ENCODE peak calls at places on chromosomes 12 and 14, in seven cellular contexts. One of them, this sample, is unnamed.

GRCh38 chr12:46354799-46355194 is 17.8 kb downstream of the SLC38A2 start:
- DNase-seq in activated T-cell treated with anti-CD3 and anti-CD28 coated beads for 1 hour: no peak
- DNase-seq in non-pigmented ciliary epithelial cell: no peak
- DNase-seq in erythroblast: no peak
- DNase-seq in HCT116: no peak
- DNase-seq in PC-9: no peak
- DNase-seq in A172: no peak
- DNase-seq in this sample: no peak

GRCh38 chr12:42679402-42679801 is 89.9 kb upstream of the PRICKLE1 start:
- DNase-seq in PC-9: no peak
- DNase-seq in HCT116: no peak
- DNase-seq in activated T-cell treated with anti-CD3 and anti-CD28 coated beads for 1 hour: no peak
- DNase-seq in A172: peak; percentile 61
- DNase-seq in erythroblast: no peak
- DNase-seq in non-pigmented ciliary epithelial cell: peak; percentile 31
- DNase-seq in this sample: no peak

GRCh38 chr14:50954811-50955372 is 10.6 kb upstream of the PYGL start:
- DNase-seq in non-pigmented ciliary epithelial cell: peak; percentile 52
- DNase-seq in A172: peak; percentile 50
- DNase-seq in activated T-cell treated with anti-CD3 and anti-CD28 coated beads for 1 hour: no peak
- DNase-seq in PC-9: peak; percentile 12
- DNase-seq in erythroblast: peak; percentile 51
- DNase-seq in HCT116: peak; percentile 23
- DNase-seq in this sample: no peak

GRCh38 chr12:52585951-52586350 is 12.3 kb upstream of the KRT74 start:
- DNase-seq in activated T-cell treated with anti-CD3 and anti-CD28 coated beads for 1 hour: peak; percentile 40
- DNase-seq in non-pigmented ciliary epithelial cell: no peak
- DNase-seq in erythroblast: peak; percentile 24
- DNase-seq in PC-9: no peak
- DNase-seq in HCT116: no peak
- DNase-seq in A172: no peak
- DNase-seq in this sample: no peak

GRCh38 chr14:63343878-63344277 is 25.1 kb upstream of the GPHB5 start:
- DNase-seq in A172: no peak
- DNase-seq in activated T-cell treated with anti-CD3 and anti-CD28 coated beads for 1 hour: no peak
- DNase-seq in PC-9: no peak
- DNase-seq in erythroblast: no peak
- DNase-seq in HCT116: no peak
- DNase-seq in non-pigmented ciliary epithelial cell: peak; percentile 10
- DNase-seq in this sample: no peak

GRCh38 chr12:81627336-81628189 is 131.6 kb downstream of the PPFIA2 start:
- DNase-seq in PC-9: peak; percentile 2
- DNase-seq in activated T-cell treated with anti-CD3 and anti-CD28 coated beads for 1 hour: no peak
- DNase-seq in HCT116: peak; percentile 52
- DNase-seq in erythroblast: peak; percentile 30
- DNase-seq in A172: peak; percentile 50
- DNase-seq in non-pigmented ciliary epithelial cell: peak; percentile 20
- DNase-seq in this sample: peak; percentile 36

GRCh38 chr12:96197503-96198272 is 3.5 kb downstream of the ELK3 start:
- DNase-seq in non-pigmented ciliary epithelial cell: peak; percentile 87
- DNase-seq in PC-9: no peak
- DNase-seq in erythroblast: no peak
- DNase-seq in A172: peak; percentile 88
- DNase-seq in activated T-cell treated with anti-CD3 and anti-CD28 coated beads for 1 hour: no peak
- DNase-seq in HCT116: peak; percentile 82
- DNase-seq in this sample: no peak

GRCh38 chr14:55607386-55607785 is 27.4 kb downstream of the KTN1 start:
- DNase-seq in HCT116: no peak
- DNase-seq in erythroblast: no peak
- DNase-seq in PC-9: no peak
- DNase-seq in non-pigmented ciliary epithelial cell: no peak
- DNase-seq in activated T-cell treated with anti-CD3 and anti-CD28 coated beads for 1 hour: no peak
- DNase-seq in A172: no peak
- DNase-seq in this sample: no peak

GRCh38 chr12:112836736-112837628 is 45.4 kb downstream of the RPH3A start:
- DNase-seq in activated T-cell treated with anti-CD3 and anti-CD28 coated beads for 1 hour: no peak
- DNase-seq in HCT116: no peak
- DNase-seq in non-pigmented ciliary epithelial cell: no peak
- DNase-seq in PC-9: no peak
- DNase-seq in A172: no peak
- DNase-seq in erythroblast: no peak
- DNase-seq in this sample: no peak

GRCh38 chr12:106132175-106133135 is 6.3 kb downstream of the NUAK1 start:
- DNase-seq in activated T-cell treated with anti-CD3 and anti-CD28 coated beads for 1 hour: no peak
- DNase-seq in non-pigmented ciliary epithelial cell: no peak
- DNase-seq in A172: no peak
- DNase-seq in HCT116: no peak
- DNase-seq in PC-9: no peak
- DNase-seq in erythroblast: no peak
- DNase-seq in this sample: no peak

GRCh38 chr14:76829650-76830421 is 3.6 kb downstream of the LRRC74A start:
- DNase-seq in HCT116: no peak
- DNase-seq in non-pigmented ciliary epithelial cell: no peak
- DNase-seq in activated T-cell treated with anti-CD3 and anti-CD28 coated beads for 1 hour: no peak
- DNase-seq in PC-9: no peak
- DNase-seq in A172: no peak
- DNase-seq in erythroblast: no peak
- DNase-seq in this sample: no peak

GRCh38 chr14:104801284-104802119 is 601 bp downstream of the ZBTB42 start:
- DNase-seq in PC-9: no peak
- DNase-seq in non-pigmented ciliary epithelial cell: no peak
- DNase-seq in erythroblast: no peak
- DNase-seq in activated T-cell treated with anti-CD3 and anti-CD28 coated beads for 1 hour: no peak
- DNase-seq in HCT116: no peak
- DNase-seq in A172: no peak
- DNase-seq in this sample: no peak

GRCh38 chr12:121711925-121712461 is 559 bp upstream of the TMEM120B start:
- DNase-seq in activated T-cell treated with anti-CD3 and anti-CD28 coated beads for 1 hour: no peak
- DNase-seq in A172: peak; percentile 22
- DNase-seq in non-pigmented ciliary epithelial cell: no peak
- DNase-seq in HCT116: no peak
- DNase-seq in PC-9: no peak
- DNase-seq in erythroblast: peak; percentile 88
- DNase-seq in this sample: no peak

GRCh38 chr12:25368542-25368941 is 117.8 kb upstream of the KRAS start:
- DNase-seq in HCT116: no peak
- DNase-seq in activated T-cell treated with anti-CD3 and anti-CD28 coated beads for 1 hour: no peak
- DNase-seq in erythroblast: no peak
- DNase-seq in non-pigmented ciliary epithelial cell: no peak
- DNase-seq in PC-9: no peak
- DNase-seq in A172: no peak
- DNase-seq in this sample: no peak

GRCh38 chr12:122886851-122887816 is 8.8 kb downstream of the VPS37B start:
- DNase-seq in HCT116: peak; percentile 81
- DNase-seq in A172: peak; percentile 83
- DNase-seq in activated T-cell treated with anti-CD3 and anti-CD28 coated beads for 1 hour: no peak
- DNase-seq in PC-9: peak; percentile 66
- DNase-seq in non-pigmented ciliary epithelial cell: no peak
- DNase-seq in erythroblast: peak; percentile 78
- DNase-seq in this sample: no peak

GRCh38 chr12:132711169-132711843 is 664 bp downstream of the PGAM5 start:
- DNase-seq in non-pigmented ciliary epithelial cell: no peak
- DNase-seq in A172: no peak
- DNase-seq in activated T-cell treated with anti-CD3 and anti-CD28 coated beads for 1 hour: no peak
- DNase-seq in erythroblast: peak; percentile 69
- DNase-seq in PC-9: peak; percentile 29
- DNase-seq in HCT116: no peak
- DNase-seq in this sample: no peak

GRCh38 chr12:126967152-126967551 is 1299.8 kb upstream of the TMEM132C start:
- DNase-seq in non-pigmented ciliary epithelial cell: no peak
- DNase-seq in HCT116: no peak
- DNase-seq in activated T-cell treated with anti-CD3 and anti-CD28 coated beads for 1 hour: no peak
- DNase-seq in A172: no peak
- DNase-seq in erythroblast: no peak
- DNase-seq in PC-9: no peak
- DNase-seq in this sample: no peak

GRCh38 chr12:111788178-111788654 is 21.5 kb downstream of the ALDH2 start:
- DNase-seq in A172: no peak
- DNase-seq in activated T-cell treated with anti-CD3 and anti-CD28 coated beads for 1 hour: no peak
- DNase-seq in HCT116: no peak
- DNase-seq in non-pigmented ciliary epithelial cell: no peak
- DNase-seq in PC-9: no peak
- DNase-seq in erythroblast: peak; percentile 21
- DNase-seq in this sample: no peak

GRCh38 chr14:50021261-50021660 is 95.1 kb downstream of the VCPKMT start:
- DNase-seq in non-pigmented ciliary epithelial cell: no peak
- DNase-seq in activated T-cell treated with anti-CD3 and anti-CD28 coated beads for 1 hour: no peak
- DNase-seq in erythroblast: no peak
- DNase-seq in A172: no peak
- DNase-seq in PC-9: no peak
- DNase-seq in HCT116: no peak
- DNase-seq in this sample: no peak

GRCh38 chr14:96051642-96052540 is 12.7 kb downstream of the C14orf132 start:
- DNase-seq in HCT116: peak; percentile 12
- DNase-seq in activated T-cell treated with anti-CD3 and anti-CD28 coated beads for 1 hour: no peak
- DNase-seq in erythroblast: no peak
- DNase-seq in non-pigmented ciliary epithelial cell: no peak
- DNase-seq in PC-9: no peak
- DNase-seq in A172: no peak
- DNase-seq in this sample: no peak

GRCh38 chr12:124684971-124685688 is 117.7 kb upstream of the NCOR2 start:
- DNase-seq in erythroblast: no peak
- DNase-seq in activated T-cell treated with anti-CD3 and anti-CD28 coated beads for 1 hour: no peak
- DNase-seq in non-pigmented ciliary epithelial cell: no peak
- DNase-seq in PC-9: no peak
- DNase-seq in A172: peak; percentile 63
- DNase-seq in HCT116: no peak
- DNase-seq in this sample: no peak

GRCh38 chr14:101109347-101109638 is 205.8 kb upstream of the RTL1 start:
- DNase-seq in PC-9: no peak
- DNase-seq in activated T-cell treated with anti-CD3 and anti-CD28 coated beads for 1 hour: no peak
- DNase-seq in non-pigmented ciliary epithelial cell: no peak
- DNase-seq in erythroblast: no peak
- DNase-seq in HCT116: no peak
- DNase-seq in A172: no peak
- DNase-seq in this sample: no peak

GRCh38 chr14:33657478-33657877 is 293.4 kb downstream of the EGLN3 start:
- DNase-seq in erythroblast: no peak
- DNase-seq in non-pigmented ciliary epithelial cell: no peak
- DNase-seq in activated T-cell treated with anti-CD3 and anti-CD28 coated beads for 1 hour: no peak
- DNase-seq in PC-9: no peak
- DNase-seq in A172: no peak
- DNase-seq in HCT116: no peak
- DNase-seq in this sample: no peak

GRCh38 chr12:102995372-102995771 is 37.9 kb downstream of the ASCL1 start:
- DNase-seq in activated T-cell treated with anti-CD3 and anti-CD28 coated beads for 1 hour: no peak
- DNase-seq in PC-9: no peak
- DNase-seq in A172: no peak
- DNase-seq in non-pigmented ciliary epithelial cell: no peak
- DNase-seq in erythroblast: no peak
- DNase-seq in HCT116: no peak
- DNase-seq in this sample: no peak

GRCh38 chr12:119989619-119990381 is 764 bp downstream of the BICDL1 start:
- DNase-seq in A172: peak; percentile 36
- DNase-seq in non-pigmented ciliary epithelial cell: no peak
- DNase-seq in PC-9: peak; percentile 79
- DNase-seq in erythroblast: peak; percentile 76
- DNase-seq in activated T-cell treated with anti-CD3 and anti-CD28 coated beads for 1 hour: peak; percentile 57
- DNase-seq in HCT116: no peak
- DNase-seq in this sample: peak; percentile 35

GRCh38 chr12:65501093-65501621 is 222.7 kb downstream of the MSRB3 start:
- DNase-seq in non-pigmented ciliary epithelial cell: no peak
- DNase-seq in activated T-cell treated with anti-CD3 and anti-CD28 coated beads for 1 hour: no peak
- DNase-seq in A172: no peak
- DNase-seq in PC-9: no peak
- DNase-seq in HCT116: no peak
- DNase-seq in erythroblast: no peak
- DNase-seq in this sample: no peak

GRCh38 chr12:117125275-117125613 is 26.0 kb upstream of the TESC start:
- DNase-seq in non-pigmented ciliary epithelial cell: no peak
- DNase-seq in A172: peak; percentile 56
- DNase-seq in PC-9: no peak
- DNase-seq in erythroblast: no peak
- DNase-seq in activated T-cell treated with anti-CD3 and anti-CD28 coated beads for 1 hour: no peak
- DNase-seq in HCT116: no peak
- DNase-seq in this sample: no peak

GRCh38 chr12:45615268-45615667 is 114.2 kb upstream of the ARID2 start:
- DNase-seq in non-pigmented ciliary epithelial cell: peak; percentile 36
- DNase-seq in A172: peak; percentile 77
- DNase-seq in erythroblast: no peak
- DNase-seq in HCT116: no peak
- DNase-seq in activated T-cell treated with anti-CD3 and anti-CD28 coated beads for 1 hour: no peak
- DNase-seq in PC-9: peak; percentile 21
- DNase-seq in this sample: no peak

GRCh38 chr14:68716698-68717097 is 76.2 kb downstream of the ZFP36L1 start:
- DNase-seq in A172: no peak
- DNase-seq in non-pigmented ciliary epithelial cell: no peak
- DNase-seq in activated T-cell treated with anti-CD3 and anti-CD28 coated beads for 1 hour: no peak
- DNase-seq in erythroblast: no peak
- DNase-seq in HCT116: no peak
- DNase-seq in PC-9: no peak
- DNase-seq in this sample: no peak

GRCh38 chr12:104460973-104461693 is 4.4 kb downstream of the CHST11 start:
- DNase-seq in erythroblast: peak; percentile 40
- DNase-seq in PC-9: no peak
- DNase-seq in HCT116: no peak
- DNase-seq in A172: no peak
- DNase-seq in non-pigmented ciliary epithelial cell: no peak
- DNase-seq in activated T-cell treated with anti-CD3 and anti-CD28 coated beads for 1 hour: no peak
- DNase-seq in this sample: no peak

This sample was measured in NCI-H1048.